ENCODE peak calls at places on chromosomes 2 and 18, in five cellular contexts. P, E, A, Y and J are unnamed samples.

GRCh38 chr2:96927420-96928171 is 57.7 kb upstream of the SEMA4C start:
- DNase-seq in P (peak), E (no peak), A (no peak), Y (peak), J (peak)

GRCh38 chr2:170660406-170660805 is 54.7 kb upstream of the SP5 start:
- DNase-seq in P (no peak), E (no peak), A (no peak), Y (no peak), J (peak)

GRCh38 chr2:64522843-64523428 is 1.2 kb upstream of the AFTPH start:
- DNase-seq in P (peak), E (peak), A (peak), Y (peak), J (peak)

GRCh38 chr18:5824370-5824984 is 70.8 kb downstream of the TMEM200C start:
- DNase-seq in P (no peak), E (no peak), A (no peak), Y (no peak), J (no peak)

GRCh38 chr2:71190959-71191943 is 35.7 kb downstream of the PAIP2B start:
- DNase-seq in P (peak), E (peak), A (peak), Y (peak), J (no peak)

GRCh38 chr2:240512109-240512485 is 45.7 kb downstream of the ANKMY1 start:
- DNase-seq in P (no peak), E (no peak), A (no peak), Y (no peak), J (no peak)

GRCh38 chr2:54407693-54408092 is 48.4 kb upstream of the SPTBN1 start:
- DNase-seq in P (no peak), E (no peak), A (no peak), Y (no peak), J (no peak)

GRCh38 chr2:191811807-191812602 is 34.9 kb downstream of the CAVIN2 start:
- DNase-seq in P (peak), E (peak), A (peak), Y (peak), J (peak)

GRCh38 chr2:48197618-48198017 is 291.3 kb upstream of the FBXO11 start:
- DNase-seq in P (no peak), E (no peak), A (no peak), Y (no peak), J (no peak)

GRCh38 chr18:532023-532422 is 31.5 kb upstream of the COLEC12 start:
- DNase-seq in P (no peak), E (no peak), A (no peak), Y (no peak), J (no peak)

GRCh38 chr18:41416044-41416443 is 539.0 kb upstream of the PIK3C3 start:
- DNase-seq in P (no peak), E (no peak), A (no peak), Y (no peak), J (no peak)

GRCh38 chr18:12838178-12838634 is 45.8 kb downstream of the PTPN2 start:
- DNase-seq in P (peak), E (peak), A (peak), Y (peak), J (no peak)

GRCh38 chr2:152560163-152560562 is 157.1 kb downstream of the PRPF40A start:
- DNase-seq in P (peak), E (no peak), A (peak), Y (peak), J (no peak)

GRCh38 chr2:9660154-9660553 is 29.4 kb upstream of the YWHAQ start:
- DNase-seq in P (no peak), E (no peak), A (no peak), Y (no peak), J (no peak)

GRCh38 chr2:33412920-33413319 is 63.5 kb upstream of the RASGRP3 start:
- DNase-seq in P (peak), E (no peak), A (peak), Y (peak), J (no peak)

GRCh38 chr2:2646312-2647051 is 315.4 kb upstream of the MYT1L start:
- DNase-seq in P (no peak), E (no peak), A (peak), Y (no peak), J (no peak)

GRCh38 chr2:241665731-241666440 is 20.7 kb downstream of the DTYMK start:
- DNase-seq in P (no peak), E (no peak), A (no peak), Y (no peak), J (no peak)

GRCh38 chr18:34783485-34783884 is 73.4 kb downstream of the DTNA start:
- DNase-seq in P (peak), E (no peak), A (no peak), Y (no peak), J (no peak)

GRCh38 chr2:34096552-34097171 is 497.6 kb upstream of the FAM98A start:
- DNase-seq in P (peak), E (no peak), A (peak), Y (peak), J (peak)

GRCh38 chr18:61993831-61994230 is 101.0 kb upstream of the RNF152 start:
- DNase-seq in P (no peak), E (no peak), A (no peak), Y (no peak), J (no peak)

GRCh38 chr18:74476154-74476553 is 19.0 kb upstream of the DIPK1C start:
- DNase-seq in P (no peak), E (no peak), A (peak), Y (peak), J (peak)

GRCh38 chr18:48767090-48767670 is 183.6 kb downstream of the SMAD7 start:
- DNase-seq in P (peak), E (no peak), A (no peak), Y (no peak), J (no peak)

GRCh38 chr2:228318218-228318617 is 136.7 kb upstream of the SPHKAP start:
- DNase-seq in P (peak), E (peak), A (peak), Y (peak), J (no peak)

GRCh38 chr2:109614715-109615636 is 812 bp downstream of the SOWAHC start:
- DNase-seq in P (no peak), E (no peak), A (peak), Y (peak), J (peak)

GRCh38 chr2:216792222-216793001 is 67.5 kb downstream of the TNP1 start:
- DNase-seq in P (peak), E (peak), A (no peak), Y (peak), J (peak)

GRCh38 chr2:191566347-191566746 is 111.6 kb upstream of the NABP1 start:
- DNase-seq in P (peak), E (peak), A (peak), Y (peak), J (peak)

GRCh38 chr2:188380280-188380679 is 88.6 kb downstream of the GULP1 start:
- DNase-seq in P (no peak), E (no peak), A (no peak), Y (no peak), J (no peak)

GRCh38 chr2:143682643-143683042 is 553.4 kb downstream of the ARHGAP15 start:
- DNase-seq in P (no peak), E (no peak), A (no peak), Y (no peak), J (no peak)

GRCh38 chr2:183179156-183179555 is 54.9 kb downstream of the NUP35 start:
- DNase-seq in P (no peak), E (no peak), A (no peak), Y (no peak), J (no peak)

GRCh38 chr18:62957885-62958472 is 242.6 kb downstream of the PHLPP1 start:
- DNase-seq in P (peak), E (no peak), A (peak), Y (no peak), J (peak)

GRCh38 chr2:239466046-239466754 is 65.4 kb upstream of the HDAC4 start:
- DNase-seq in P (no peak), E (peak), A (no peak), Y (peak), J (no peak)

GRCh38 chr2:100235098-100235497 is 87.2 kb downstream of the LONRF2 start:
- DNase-seq in P (no peak), E (no peak), A (peak), Y (no peak), J (no peak)